ENCODE peak calls at places on chromosomes 7 and 10, in four cellular contexts. B is SK-N-SH, M is GM12878, D is K562. Q is an unnamed sample.

GRCh38 chr10:133185916-133186315 is 25.9 kb downstream of the KNDC1 start:
- DNase-seq in D (no peak), M (no peak), B (peak; percentile 77), Q (no peak)

GRCh38 chr10:78937800-78938694 is 130.7 kb upstream of the ZMIZ1 start:
- DNase-seq in M (no peak), B (peak; percentile 60), D (peak; percentile 65), Q (peak; percentile 61)

GRCh38 chr7:102122026-102122425 is 164.6 kb upstream of the SH2B2 start:
- DNase-seq in M (peak; percentile 37), B (no peak), D (peak; percentile 34), Q (no peak)

GRCh38 chr7:2645274-2645868 is 13.6 kb downstream of the TTYH3 start:
- DNase-seq in B (peak; percentile 93), M (no peak), D (no peak), Q (no peak)

GRCh38 chr7:5179756-5180155 is 10.3 kb upstream of the WIPI2 start:
- DNase-seq in D (no peak), M (no peak), B (no peak), Q (no peak)

GRCh38 chr7:2687881-2688318 is at the start of gene AMZ1:
- DNase-seq in M (no peak), B (peak; percentile 80), D (no peak), Q (no peak)

GRCh38 chr7:130278892-130279690 is 12.4 kb downstream of the CPA2 start:
- DNase-seq in B (no peak), M (no peak), D (no peak), Q (no peak)

GRCh38 chr10:437698-438490 is 251.6 kb downstream of the DIP2C start:
- DNase-seq in B (no peak), M (no peak), D (no peak), Q (no peak)

GRCh38 chr10:69107667-69108066 is 16.3 kb upstream of the VPS26A start:
- DNase-seq in D (no peak), M (no peak), B (no peak), Q (no peak)

GRCh38 chr10:125149278-125150047 is 10.9 kb downstream of the CTBP2 start:
- DNase-seq in B (no peak), D (peak; percentile 65), M (no peak), Q (no peak)

GRCh38 chr10:119602241-119603095 is 5.7 kb upstream of the TIAL1 start:
- DNase-seq in M (no peak), D (peak; percentile 65), B (no peak), Q (peak; percentile 31)

GRCh38 chr7:112740667-112741066 is 49.5 kb downstream of the TMEM168 start:
- DNase-seq in M (no peak), B (no peak), D (no peak), Q (no peak)

GRCh38 chr10:36441557-36441956 is 683.8 kb upstream of the ANKRD30A start:
- DNase-seq in M (no peak), B (peak; percentile 27), D (no peak), Q (no peak)

GRCh38 chr7:42232275-42232674 is 4.7 kb downstream of the GLI3 start:
- DNase-seq in D (no peak), B (no peak), M (no peak), Q (no peak)

GRCh38 chr10:91512458-91512857 is 102.3 kb downstream of the HECTD2 start:
- DNase-seq in M (no peak), D (no peak), B (no peak), Q (no peak)

GRCh38 chr7:157158400-157158799 is 19.7 kb downstream of the UBE3C start:
- DNase-seq in B (no peak), M (no peak), D (no peak), Q (no peak)

GRCh38 chr10:123392182-123392930 is 238.2 kb downstream of the BUB3 start:
- DNase-seq in M (peak; percentile 99), B (no peak), D (no peak), Q (no peak)

GRCh38 chr7:141752634-141753033 is 11.3 kb upstream of the TAS2R3 start:
- DNase-seq in M (no peak), D (peak; percentile 40), B (no peak), Q (no peak)

GRCh38 chr10:7107287-7107686 is 303.5 kb downstream of the SFMBT2 start:
- DNase-seq in M (no peak), D (peak; percentile 17), B (no peak), Q (no peak)
- TF ChIP-seq NFIC in M (no peak), D (no peak), B (no peak), Q (no peak)

GRCh38 chr7:128103498-128104108 is 72.4 kb upstream of the LRRC4 start:
- DNase-seq in B (peak; percentile 66), M (no peak), D (no peak), Q (peak; percentile 85)

GRCh38 chr7:128106840-128107239 is 75.6 kb upstream of the LRRC4 start:
- DNase-seq in B (no peak), M (no peak), D (no peak), Q (no peak)

GRCh38 chr7:128105228-128106022 is 74.2 kb upstream of the LRRC4 start:
- DNase-seq in D (no peak), M (no peak), B (no peak), Q (no peak)

GRCh38 chr7:128102490-128103291 is 71.5 kb upstream of the LRRC4 start:
- DNase-seq in M (no peak), B (no peak), D (peak; percentile 23), Q (no peak)

DNA sequence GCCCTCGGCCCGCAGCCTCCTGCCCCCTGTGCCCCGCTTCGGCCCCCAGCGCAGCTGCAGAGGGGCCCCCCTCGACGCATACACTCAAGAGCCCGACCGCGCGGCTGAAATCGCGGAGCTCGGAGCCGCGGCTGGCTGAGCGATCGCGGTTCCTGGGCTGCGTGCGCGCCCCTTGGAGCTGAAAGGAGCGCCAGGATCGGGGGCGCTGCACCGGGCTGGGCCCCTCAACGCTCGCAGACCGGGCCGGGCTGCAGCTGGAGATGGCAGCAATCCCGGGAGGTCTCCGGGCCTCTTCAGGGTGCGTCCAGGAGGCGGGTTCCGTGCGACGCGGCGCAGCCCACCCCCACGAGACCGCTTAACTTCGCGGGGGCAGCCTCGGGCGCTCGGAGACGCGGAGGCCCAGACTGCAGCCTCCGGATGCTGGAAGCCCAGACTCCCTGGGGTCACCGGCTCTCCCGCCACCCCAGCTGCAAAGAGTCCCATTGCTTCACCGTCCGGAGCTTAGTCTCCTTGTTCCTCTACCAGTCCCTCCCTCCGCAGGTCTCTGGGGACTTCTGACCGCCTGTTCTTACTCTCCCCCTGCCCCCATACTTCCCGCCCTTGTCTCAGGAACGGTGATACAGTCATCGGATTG is 73.0 kb upstream of the LRRC4 start:
- DNase-seq in D (no peak), M (no peak), B (peak; percentile 61), Q (no peak)
- TF ChIP-seq NFIC in D (no peak), M (no peak), B (no peak), Q (no peak)

GRCh38 chr7:104482362-104483042 is 154.1 kb downstream of the LHFPL3 start:
- DNase-seq in M (no peak), D (no peak), B (no peak), Q (no peak)
- TF ChIP-seq NFIC in M (no peak), D (peak; percentile 39), B (no peak), Q (no peak)

DNA sequence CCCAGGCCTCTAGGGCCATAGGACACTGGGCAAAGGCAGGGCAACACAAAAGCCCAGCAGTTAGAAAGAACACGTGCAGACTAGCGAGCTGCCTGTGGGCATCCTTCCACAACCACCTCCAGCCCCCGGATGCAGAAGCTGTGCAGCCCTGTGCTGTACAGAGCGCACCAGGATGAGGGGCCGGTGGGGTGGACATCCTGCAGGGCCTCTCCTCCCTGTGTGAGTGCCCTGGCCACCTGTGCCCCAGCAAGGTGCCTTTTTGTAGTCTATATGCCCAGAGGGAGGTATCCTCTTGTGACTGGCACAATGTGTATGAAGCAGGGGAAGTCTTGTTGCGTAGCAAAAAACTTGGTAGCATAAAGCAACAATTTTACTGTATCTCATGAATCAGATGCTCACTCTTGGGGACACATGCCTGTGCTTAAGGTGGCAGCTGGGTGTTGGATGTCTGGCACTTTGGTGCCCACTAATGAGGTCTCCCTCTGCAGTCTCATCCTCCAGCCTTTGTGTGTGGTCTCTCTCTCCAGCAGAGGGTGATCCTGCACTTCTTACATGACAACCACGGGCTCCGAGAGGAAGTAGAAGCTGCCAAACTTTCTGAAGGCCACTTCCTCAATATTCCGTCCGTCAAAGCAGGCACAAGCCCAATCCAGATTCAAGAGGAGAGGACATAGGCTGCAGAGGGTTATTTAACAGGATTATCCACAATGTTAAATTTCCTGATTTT is 8.7 kb downstream of the NCAPG2 start:
- DNase-seq in M (peak; percentile 28), D (peak; percentile 67), B (peak; percentile 62), Q (peak; percentile 35)
- TF ChIP-seq NFIC in M (no peak), D (no peak), B (peak; percentile 47), Q (no peak)